ENCODE peak calls at places on chromosomes 11 and 22, in eight cellular contexts. H is heart right ventricle, G is adipocyte, J is psoas muscle, N is mammary epithelial cell, M is kidney epithelial cell, D is HCT116, Q is HL-60. R is an unnamed sample.

GRCh38 chr11:26704249-26704648 is 17.6 kb downstream of the SLC5A12 start:
- DNase-seq in H (no peak), G (peak; percentile 11), J (no peak), N (peak; percentile 39), M (peak; percentile 1), D (no peak), Q (no peak), R (peak; percentile 63)

GRCh38 chr11:71500601-71501021 is 26.5 kb upstream of the KRTAP5-7 start:
- DNase-seq in H (peak; percentile 57), G (no peak), J (no peak), N (no peak), M (no peak), D (peak; percentile 2), Q (no peak), R (no peak)

GRCh38 chr11:5596611-5597201 is at the start of gene TRIM6:
- DNase-seq in H (peak; percentile 51), G (peak; percentile 55), J (peak; percentile 55), N (peak; percentile 28), M (no peak), D (no peak), Q (peak; percentile 59), R (peak; percentile 22)

GRCh38 chr22:27004434-27004833 is 347.0 kb downstream of the MIAT start:
- DNase-seq in H (no peak), G (no peak), J (no peak), N (no peak), M (no peak), D (no peak), Q (no peak), R (no peak)

GRCh38 chr11:10524471-10524870 is 16.5 kb downstream of the RNF141 start:
- DNase-seq in H (no peak), G (no peak), J (no peak), N (no peak), M (no peak), D (no peak), Q (no peak), R (no peak)

GRCh38 chr22:24392218-24392931 is 35.0 kb upstream of the ADORA2A start:
- DNase-seq in H (no peak), G (no peak), J (no peak), N (no peak), M (no peak), D (no peak), Q (no peak), R (no peak)

GRCh38 chr11:116847612-116848011 is 10.2 kb upstream of the APOA1 start:
- DNase-seq in H (no peak), G (no peak), J (no peak), N (no peak), M (no peak), D (no peak), Q (no peak), R (no peak)

GRCh38 chr11:68581439-68581838 is 102.9 kb upstream of the GAL start:
- DNase-seq in H (peak; percentile 43), G (no peak), J (peak; percentile 29), N (no peak), M (no peak), D (no peak), Q (no peak), R (no peak)

GRCh38 chr11:105229257-105229656 is 89.7 kb upstream of the CARD18 start:
- DNase-seq in H (no peak), G (peak; percentile 82), J (no peak), N (peak; percentile 1), M (no peak), D (no peak), Q (no peak), R (no peak)

GRCh38 chr11:43278302-43278956 is 33.4 kb upstream of the API5 start:
- DNase-seq in H (no peak), G (peak; percentile 49), J (no peak), N (peak; percentile 16), M (no peak), D (peak; percentile 33), Q (peak; percentile 5), R (peak; percentile 9)

GRCh38 chr11:8917157-8917820 is 6.3 kb downstream of the AKIP1 start:
- DNase-seq in H (no peak), G (peak; percentile 93), J (peak; percentile 56), N (peak; percentile 41), M (peak; percentile 74), D (no peak), Q (no peak), R (peak; percentile 75)

GRCh38 chr11:39120890-39121289 is 2338.6 kb downstream of the LRRC4C start:
- DNase-seq in H (no peak), G (no peak), J (no peak), N (no peak), M (no peak), D (no peak), Q (no peak), R (no peak)

GRCh38 chr22:21568207-21569075 is 927 bp downstream of the UBE2L3 start:
- DNase-seq in H (peak; percentile 24), G (peak; percentile 69), J (no peak), N (no peak), M (no peak), D (no peak), Q (peak; percentile 29), R (no peak)

GRCh38 chr22:50157976-50158375 is 12.6 kb upstream of the PANX2 start:
- DNase-seq in H (no peak), G (no peak), J (no peak), N (peak; percentile 68), M (no peak), D (no peak), Q (no peak), R (no peak)

GRCh38 chr11:65588199-65589054 is 7.2 kb downstream of the KCNK7 start:
- DNase-seq in H (peak; percentile 63), G (peak; percentile 46), J (peak; percentile 75), N (no peak), M (no peak), D (no peak), Q (peak; percentile 84), R (no peak)

GRCh38 chr11:121383726-121384125 is 68.4 kb upstream of the SORL1 start:
- DNase-seq in H (peak; percentile 55), G (no peak), J (no peak), N (no peak), M (no peak), D (no peak), Q (no peak), R (no peak)

GRCh38 chr11:96635655-96636054 is 245.8 kb downstream of the JRKL start:
- DNase-seq in H (no peak), G (no peak), J (peak; percentile 12), N (no peak), M (no peak), D (no peak), Q (no peak), R (no peak)

GRCh38 chr11:132579686-132580085 is 952.6 kb downstream of the OPCML start:
- DNase-seq in H (no peak), G (no peak), J (no peak), N (no peak), M (no peak), D (no peak), Q (no peak), R (no peak)

DNA sequence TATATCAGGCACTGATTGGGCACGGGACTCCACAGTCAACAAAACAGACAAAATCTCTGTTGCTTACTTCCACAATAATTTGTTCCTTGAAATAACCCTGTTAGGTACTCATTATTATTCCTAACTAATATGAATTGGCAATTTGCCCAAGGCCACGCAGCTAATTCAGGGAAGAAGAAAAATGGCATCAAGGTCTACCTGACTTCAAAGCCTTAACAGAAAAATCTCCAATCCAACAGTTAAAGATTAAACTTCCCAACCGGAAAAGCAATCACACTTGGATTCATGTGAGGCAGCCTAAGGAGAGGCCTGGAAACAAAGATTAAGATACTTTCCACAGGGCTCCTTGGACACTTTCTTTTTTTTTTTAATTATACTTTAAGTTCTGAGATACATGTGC is 68.9 kb downstream of the PRCP start:
- DNase-seq in H (no peak), G (no peak), J (no peak), N (no peak), M (no peak), D (no peak), Q (no peak), R (no peak)
- H3K27me3 ChIP-seq in H (no peaks in the 10 kb centered on the region), G (no peaks in the 10 kb centered on the region), J (no peaks in the 10 kb centered on the region), N (no peaks in the 10 kb centered on the region), M (no peaks in the 10 kb centered on the region), D (no peaks in the 10 kb centered on the region), Q (no peaks in the 10 kb centered on the region), R (no peaks in the 10 kb centered on the region)

GRCh38 chr11:120205596-120206161 is 5.2 kb upstream of the OAF start:
- DNase-seq in H (no peak), G (peak; percentile 54), J (no peak), N (peak; percentile 81), M (peak; percentile 67), D (no peak), Q (no peak), R (peak; percentile 53)
- H3K27me3 ChIP-seq in H (no peaks in the 10 kb centered on the region), G (no peaks in the 10 kb centered on the region), J (peaks cover 37% of the 10 kb centered on the region), N (no peaks in the 10 kb centered on the region), M (no peaks in the 10 kb centered on the region), D (no peaks in the 10 kb centered on the region), Q (no peaks in the 10 kb centered on the region), R (no peaks in the 10 kb centered on the region)

GRCh38 chr11:4388221-4388620 is 5.3 kb downstream of the TRIM21 start:
- DNase-seq in H (no peak), G (no peak), J (no peak), N (no peak), M (no peak), D (no peak), Q (no peak), R (no peak)
- H3K27me3 ChIP-seq in H (no peaks in the 10 kb centered on the region), G (no peaks in the 10 kb centered on the region), J (no peaks in the 10 kb centered on the region), N (no peaks in the 10 kb centered on the region), M (no peaks in the 10 kb centered on the region), D (no peaks in the 10 kb centered on the region), Q (no peaks in the 10 kb centered on the region), R (no peaks in the 10 kb centered on the region)

GRCh38 chr11:72695354-72695753 is 21.1 kb upstream of the PDE2A start:
- DNase-seq in H (no peak), G (no peak), J (no peak), N (no peak), M (no peak), D (no peak), Q (no peak), R (no peak)

GRCh38 chr11:72696866-72697428 is 22.7 kb upstream of the PDE2A start:
- DNase-seq in H (no peak), G (no peak), J (peak; percentile 81), N (no peak), M (no peak), D (no peak), Q (no peak), R (no peak)

GRCh38 chr11:72697814-72698213 is 23.6 kb upstream of the PDE2A start:
- DNase-seq in H (no peak), G (no peak), J (no peak), N (no peak), M (no peak), D (no peak), Q (no peak), R (no peak)

GRCh38 chr11:72692498-72693237 is 18.4 kb upstream of the PDE2A start:
- DNase-seq in H (no peak), G (no peak), J (no peak), N (no peak), M (no peak), D (no peak), Q (no peak), R (no peak)

DNA sequence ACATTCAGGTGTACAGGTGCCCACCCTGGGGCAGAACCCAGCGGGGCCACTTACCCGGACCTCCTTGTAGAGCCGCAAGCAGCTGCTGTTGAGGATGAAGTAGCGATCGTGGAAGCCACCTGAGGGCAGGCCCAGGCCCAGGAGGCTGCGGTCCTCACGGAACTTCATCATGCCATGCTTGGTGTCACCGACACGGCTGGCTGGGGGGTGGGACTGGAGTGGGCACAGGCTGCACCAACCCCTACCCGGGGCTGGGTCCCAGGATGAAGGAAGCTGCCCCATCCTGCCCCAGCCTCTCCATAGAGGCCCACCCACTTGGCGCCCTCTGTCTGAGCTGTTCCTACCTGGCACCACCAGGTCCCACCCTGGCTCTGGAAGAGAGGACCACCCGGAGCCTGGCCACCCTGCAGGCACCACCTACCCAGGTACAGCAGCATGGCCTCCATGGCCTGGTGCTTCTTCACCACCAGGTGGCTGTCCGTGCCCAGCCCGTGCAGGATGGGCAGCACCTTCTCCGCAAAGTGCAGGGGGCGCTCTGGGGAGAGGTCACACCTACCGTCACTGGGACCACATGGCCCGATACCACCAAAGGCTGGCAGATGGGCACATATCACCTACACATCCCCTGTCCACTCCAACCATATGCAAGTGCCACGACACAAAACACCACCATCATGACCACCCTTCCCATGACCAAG is 19.2 kb upstream of the PDE2A start:
- DNase-seq in H (no peak), G (no peak), J (no peak), N (no peak), M (no peak), D (no peak), Q (no peak), R (no peak)
- H3K27me3 ChIP-seq in H (no peaks in the 10 kb centered on the region), G (no peaks in the 10 kb centered on the region), J (no peaks in the 10 kb centered on the region), N (no peaks in the 10 kb centered on the region), M (no peaks in the 10 kb centered on the region), D (no peaks in the 10 kb centered on the region), Q (no peaks in the 10 kb centered on the region), R (no peaks in the 10 kb centered on the region)

R was measured in brain microvascular endothelial cell.